ENCODE peak calls at places on chromosomes 6 and 20, in six cellular contexts. F is mucosa of descending colon, C is PC-3, G is DND-41, Y is epithelial cell of proximal tubule, R is tibial artery. T is an unnamed sample.

GRCh38 chr6:53682654-53683053 is 17.1 kb upstream of the KLHL31 start:
- DNase-seq in G (no peak), R (no peak), Y (no peak), C (no peak), F (no peak), T (no peak)

GRCh38 chr6:166174031-166174430 is 6.4 kb upstream of the TBXT start:
- DNase-seq in R (no peak), F (no peak), C (no peak), Y (no peak), G (peak; percentile 20), T (no peak)

GRCh38 chr6:159899994-159900745 is 9.4 kb downstream of the MAS1 start:
- DNase-seq in G (no peak), F (no peak), R (no peak), Y (peak; percentile 58), C (peak; percentile 89), T (no peak)

GRCh38 chr6:54255881-54256280 is 52.4 kb upstream of the TINAG start:
- DNase-seq in G (no peak), F (no peak), Y (no peak), C (no peak), R (no peak), T (no peak)

GRCh38 chr6:12476484-12476883 is 186.3 kb downstream of the EDN1 start:
- DNase-seq in G (no peak), Y (no peak), C (no peak), R (no peak), F (no peak), T (no peak)

GRCh38 chr6:34383171-34383631 is 9.3 kb downstream of the NUDT3 start:
- DNase-seq in F (peak; percentile 12), R (no peak), Y (no peak), G (no peak), C (no peak), T (no peak)

GRCh38 chr6:31270788-31271640 is 878 bp downstream of the HLA-C start:
- DNase-seq in Y (no peak), C (peak; percentile 47), F (peak; percentile 90), G (peak; percentile 67), R (no peak), T (no peak)

GRCh38 chr6:109183109-109183508 is 87.8 kb downstream of the CEP57L1 start:
- DNase-seq in R (no peak), C (peak; percentile 24), Y (no peak), G (no peak), F (no peak), T (peak; percentile 16)

GRCh38 chr6:56437171-56437900 is 190.0 kb upstream of the COL21A1 start:
- DNase-seq in Y (peak; percentile 89), F (no peak), R (no peak), G (no peak), C (peak; percentile 81), T (no peak)

GRCh38 chr6:169415179-169415578 is 161.5 kb upstream of the THBS2 start:
- DNase-seq in C (no peak), F (no peak), Y (no peak), R (no peak), G (no peak), T (no peak)

GRCh38 chr6:137494281-137494966 is at the start of gene OLIG3:
- DNase-seq in Y (no peak), C (no peak), R (no peak), F (no peak), G (peak; percentile 67), T (peak; percentile 25)

GRCh38 chr6:151196571-151196970 is 43.2 kb upstream of the AKAP12 start:
- DNase-seq in G (no peak), F (peak; percentile 51), Y (no peak), C (no peak), R (peak; percentile 75), T (no peak)

GRCh38 chr6:107344383-107344782 is 115.0 kb downstream of the PDSS2 start:
- DNase-seq in Y (no peak), C (no peak), G (peak; percentile 31), F (no peak), R (no peak), T (no peak)

GRCh38 chr6:79440590-79440989 is 96.6 kb downstream of the LCA5 start:
- DNase-seq in Y (no peak), R (no peak), F (no peak), C (no peak), G (no peak), T (no peak)

GRCh38 chr6:55758156-55758942 is 117.0 kb downstream of the BMP5 start:
- DNase-seq in G (no peak), C (peak; percentile 97), Y (peak; percentile 82), R (peak; percentile 27), F (no peak), T (no peak)

GRCh38 chr6:3390698-3391097 is 66.2 kb downstream of the SLC22A23 start:
- DNase-seq in F (peak; percentile 96), G (no peak), Y (no peak), R (peak; percentile 87), C (peak; percentile 96), T (no peak)

GRCh38 chr6:110482774-110483400 is 6.5 kb upstream of the SLC22A16 start:
- DNase-seq in F (no peak), Y (no peak), R (no peak), C (peak; percentile 4), G (no peak), T (no peak)

GRCh38 chr6:150589828-150590227 is 9.9 kb upstream of the PLEKHG1 start:
- DNase-seq in C (no peak), F (no peak), Y (no peak), G (no peak), R (no peak), T (no peak)

GRCh38 chr20:17613328-17614175 is 43.7 kb downstream of the DSTN start:
- DNase-seq in C (no peak), F (peak; percentile 38), R (peak; percentile 45), G (peak; percentile 2), Y (no peak), T (no peak)

GRCh38 chr20:4401601-4402000 is 320.1 kb upstream of the PRND start:
- DNase-seq in G (no peak), F (no peak), R (no peak), Y (no peak), C (no peak), T (no peak)

GRCh38 chr6:85551264-85551663 is 42.4 kb downstream of the SNX14 start:
- DNase-seq in G (no peak), Y (no peak), C (peak; percentile 3), F (no peak), R (no peak), T (peak; percentile 6)

GRCh38 chr20:9978395-9979004 is 56.3 kb upstream of the ANKEF1 start:
- DNase-seq in F (peak; percentile 71), Y (peak; percentile 42), C (peak; percentile 92), R (peak; percentile 56), G (peak; percentile 43), T (peak; percentile 72)

GRCh38 chr20:4972506-4973251 is 28.6 kb downstream of the SLC23A2 start:
- DNase-seq in F (no peak), G (no peak), R (no peak), C (no peak), Y (no peak), T (no peak)

DNA sequence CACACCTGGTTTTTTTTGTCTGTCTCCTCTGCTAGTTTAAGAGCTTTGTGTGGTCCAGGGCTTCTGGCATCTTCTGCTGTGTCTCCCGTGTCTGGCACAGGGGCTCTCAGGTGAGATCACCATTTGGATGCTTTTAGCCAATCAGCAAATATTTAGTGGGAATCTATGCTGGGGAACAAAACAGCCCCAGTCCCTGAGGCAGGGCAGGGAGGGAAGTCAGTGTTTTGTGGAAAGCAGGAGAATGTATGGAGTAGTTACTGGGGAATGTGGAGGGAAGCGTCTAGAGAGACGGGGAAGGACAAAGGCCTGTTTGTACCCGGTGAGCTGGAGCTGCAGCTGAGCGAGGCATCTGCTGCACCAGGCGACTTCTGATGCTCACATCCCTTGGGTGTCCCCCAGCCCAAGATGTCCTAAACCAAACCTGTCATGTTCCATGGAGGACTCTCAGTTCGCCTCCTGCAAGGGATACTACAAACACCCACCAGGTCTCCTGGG is 49.3 kb upstream of the NNAT start:
- DNase-seq in G (no peak), C (no peak), R (no peak), Y (no peak), F (no peak), T (no peak)
- H3K4me3 ChIP-seq in G (no peak overlapping the region), C (no peak overlapping the region), R (no peak overlapping the region), Y (no peak overlapping the region), F (no peak overlapping the region), T (no peak overlapping the region)

DNA sequence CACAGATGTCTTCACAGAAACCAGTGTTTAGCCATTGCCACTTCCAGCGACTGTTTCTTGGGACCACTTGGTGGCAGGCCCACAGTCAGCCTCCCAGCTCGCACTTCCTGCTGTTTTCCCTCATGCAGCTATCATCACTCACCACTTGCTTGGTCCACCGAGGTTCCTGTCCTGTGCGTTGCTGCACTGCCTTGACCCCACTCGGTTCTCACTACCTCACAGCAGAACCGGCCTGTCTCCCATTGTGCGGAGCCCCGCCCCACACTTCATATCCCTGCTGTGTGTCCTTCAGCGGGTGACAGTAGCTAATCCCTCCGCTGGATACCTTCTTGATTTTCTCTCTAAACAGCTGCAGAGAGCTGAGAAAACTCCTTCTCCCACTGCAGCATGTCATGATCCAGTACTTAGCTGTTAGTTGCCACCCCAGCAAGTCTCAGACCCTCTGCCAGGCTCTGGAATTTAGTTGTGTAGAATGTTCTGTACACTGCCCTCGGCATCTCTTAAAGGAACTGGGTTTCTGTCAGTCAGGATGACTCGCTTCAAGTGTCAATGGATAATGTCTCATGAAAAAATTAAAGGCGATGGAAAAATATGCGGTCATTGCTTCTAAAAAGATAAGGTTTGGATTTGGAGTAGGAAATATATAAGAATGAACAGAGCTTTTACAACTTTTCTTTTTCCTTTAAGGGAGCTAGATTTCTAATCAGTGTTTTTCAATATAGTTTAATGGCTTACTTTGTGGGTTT is 208.0 kb downstream of the FARS2 start:
- DNase-seq in G (no peak), Y (no peak), C (no peak), R (no peak), F (no peak), T (no peak)
- H3K4me3 ChIP-seq in G (no peak overlapping the region), Y (no peak overlapping the region), C (no peak overlapping the region), R (no peak overlapping the region), F (no peak overlapping the region), T (no peak overlapping the region)

DNA sequence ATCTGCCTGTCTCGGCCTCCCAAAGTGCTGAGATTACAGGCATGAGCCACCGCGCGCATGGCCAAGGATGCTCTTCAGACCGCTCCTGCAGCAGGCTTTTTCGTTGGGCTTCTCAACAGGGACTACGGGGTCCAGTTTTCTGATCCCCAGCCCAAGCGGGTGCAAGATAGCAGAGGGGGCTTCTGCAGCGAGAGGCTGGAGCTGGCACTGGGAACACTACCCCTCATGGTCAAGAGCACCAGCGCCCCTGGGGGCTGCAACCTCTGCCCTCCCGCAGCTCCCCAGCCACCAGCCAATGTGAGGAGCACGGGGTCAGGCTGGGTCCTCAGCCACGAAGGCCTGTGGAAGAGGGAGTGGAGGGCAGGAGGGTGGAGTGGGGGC is 6.0 kb downstream of the CTSZ start:
- DNase-seq in F (no peak), R (no peak), C (no peak), G (no peak), Y (no peak), T (no peak)
- H3K4me3 ChIP-seq in F (no peak overlapping the region), R (no peak overlapping the region), C (no peak overlapping the region), G (no peak overlapping the region), Y (no peak overlapping the region), T (no peak overlapping the region)

GRCh38 chr20:31738729-31739549 is at the start of gene TPX2:
- DNase-seq in Y (no peak), R (peak; percentile 96), F (peak; percentile 96), C (peak; percentile 98), G (peak; percentile 98), T (peak; percentile 97)

GRCh38 chr20:31740656-31741323 is 1.7 kb downstream of the TPX2 start:
- DNase-seq in R (no peak), C (no peak), F (no peak), G (no peak), Y (no peak), T (no peak)

GRCh38 chr20:31739550-31739863 is 417 bp downstream of the TPX2 start:
- DNase-seq in C (no peak), R (no peak), G (no peak), Y (no peak), F (no peak), T (no peak)

GRCh38 chr20:31740208-31740607 is 1.1 kb downstream of the TPX2 start:
- DNase-seq in R (no peak), C (peak; percentile 37), F (no peak), G (no peak), Y (no peak), T (peak; percentile 37)
- H3K4me3 ChIP-seq in R (no peak overlapping the region), C (peak overlapping the region; percentile 84), F (no peak overlapping the region), G (peak overlapping the region; percentile 73), Y (peak overlapping the region; percentile 67), T (peak overlapping the region; percentile 99)